ENCODE peak calls at places on chromosomes 11 and 22, in ten cellular contexts. G, Z, K, L, W, R, S, N, O and B are unnamed samples.

GRCh38 chr11:5441414-5441813 is at the start of gene OR51I1:
- DNase-seq in G (no peak), Z (no peak), K (no peak), L (no peak), W (no peak), R (no peak), S (no peak), N (no peak), O (no peak), B (no peak)

GRCh38 chr11:72413914-72414628 is 20.3 kb downstream of the CLPB start:
- DNase-seq in G (peak; percentile 91), Z (peak; percentile 67), K (peak; percentile 51), L (peak; percentile 84), W (peak; percentile 86), R (peak; percentile 37), S (peak; percentile 68), N (peak; percentile 41), O (peak; percentile 99), B (peak; percentile 88)

GRCh38 chr11:112087212-112087611 is 539 bp downstream of the SDHD start:
- DNase-seq in G (no peak), Z (no peak), K (no peak), L (no peak), W (no peak), R (no peak), S (no peak), N (no peak), O (no peak), B (no peak)

GRCh38 chr11:115264278-115264677 is 239.9 kb downstream of the CADM1 start:
- DNase-seq in G (no peak), Z (no peak), K (no peak), L (no peak), W (no peak), R (no peak), S (no peak), N (no peak), O (no peak), B (no peak)

GRCh38 chr22:46726066-46726985 is 11.7 kb downstream of the CERK start:
- DNase-seq in G (no peak), Z (no peak), K (no peak), L (peak; percentile 88), W (no peak), R (no peak), S (no peak), N (no peak), O (no peak), B (peak; percentile 51)

GRCh38 chr11:120334894-120335462 is 1.2 kb upstream of the ARHGEF12 start:
- DNase-seq in G (peak; percentile 69), Z (peak; percentile 79), K (peak; percentile 81), L (peak; percentile 60), W (peak; percentile 70), R (peak; percentile 29), S (peak; percentile 52), N (no peak), O (no peak), B (peak; percentile 85)

GRCh38 chr22:19522190-19522880 is 1.9 kb downstream of the CLDN5 start:
- DNase-seq in G (no peak), Z (no peak), K (no peak), L (no peak), W (no peak), R (no peak), S (no peak), N (no peak), O (no peak), B (no peak)

GRCh38 chr11:1293619-1294015 is 15.8 kb downstream of the TOLLIP start:
- DNase-seq in G (no peak), Z (no peak), K (no peak), L (peak; percentile 70), W (no peak), R (no peak), S (peak; percentile 8), N (no peak), O (peak; percentile 75), B (no peak)

GRCh38 chr11:69707156-69707555 is 3.3 kb upstream of the FGF19 start:
- DNase-seq in G (no peak), Z (no peak), K (no peak), L (no peak), W (no peak), R (no peak), S (no peak), N (no peak), O (no peak), B (no peak)

GRCh38 chr11:31692466-31692865 is 118.7 kb downstream of the PAX6 start:
- DNase-seq in G (no peak), Z (no peak), K (no peak), L (no peak), W (no peak), R (no peak), S (no peak), N (no peak), O (no peak), B (no peak)